ENCODE peak calls at places on chromosome 16, in six cellular contexts. One of them, this sample, is unnamed.

GRCh38 chr16:35752773-35753558 is 2293.6 kb downstream of the TP53TG3F start:
- DNase-seq in neural crest cell: no peak
- DNase-seq in bronchial epithelial cell: no peak
- DNase-seq in lower lobe of right lung: peak; percentile 30
- DNase-seq in brain microvascular endothelial cell: no peak
- DNase-seq in right atrium auricular region: peak; percentile 47
- DNase-seq in this sample: no peak

GRCh38 chr16:56700195-56700594 is 17.9 kb downstream of the MT1X start:
- DNase-seq in neural crest cell: no peak
- DNase-seq in bronchial epithelial cell: no peak
- DNase-seq in lower lobe of right lung: no peak
- DNase-seq in brain microvascular endothelial cell: no peak
- DNase-seq in right atrium auricular region: no peak
- DNase-seq in this sample: no peak

GRCh38 chr16:73019456-73020362 is 28.2 kb downstream of the ZFHX3 start:
- DNase-seq in neural crest cell: no peak
- DNase-seq in bronchial epithelial cell: peak; percentile 67
- DNase-seq in lower lobe of right lung: no peak
- DNase-seq in brain microvascular endothelial cell: peak; percentile 97
- DNase-seq in right atrium auricular region: peak; percentile 73
- DNase-seq in this sample: peak; percentile 34

GRCh38 chr16:88938119-88938932 is 38.7 kb downstream of the CBFA2T3 start:
- DNase-seq in neural crest cell: no peak
- DNase-seq in bronchial epithelial cell: no peak
- DNase-seq in lower lobe of right lung: no peak
- DNase-seq in brain microvascular endothelial cell: no peak
- DNase-seq in right atrium auricular region: no peak
- DNase-seq in this sample: no peak

GRCh38 chr16:89863741-89864391 is 9.5 kb upstream of the TCF25 start:
- DNase-seq in neural crest cell: no peak
- DNase-seq in bronchial epithelial cell: peak; percentile 49
- DNase-seq in lower lobe of right lung: peak; percentile 64
- DNase-seq in brain microvascular endothelial cell: peak; percentile 49
- DNase-seq in right atrium auricular region: no peak
- DNase-seq in this sample: no peak

GRCh38 chr16:67389911-67390815 is 3.1 kb downstream of the TPPP3 start:
- DNase-seq in neural crest cell: no peak
- DNase-seq in bronchial epithelial cell: no peak
- DNase-seq in lower lobe of right lung: peak; percentile 73
- DNase-seq in brain microvascular endothelial cell: no peak
- DNase-seq in right atrium auricular region: no peak
- DNase-seq in this sample: no peak

GRCh38 chr16:2842340-2843000 is 12.4 kb downstream of the ZG16B start:
- DNase-seq in neural crest cell: peak; percentile 32
- DNase-seq in bronchial epithelial cell: no peak
- DNase-seq in lower lobe of right lung: peak; percentile 67
- DNase-seq in brain microvascular endothelial cell: no peak
- DNase-seq in right atrium auricular region: no peak
- DNase-seq in this sample: no peak

GRCh38 chr16:2235695-2236361 is 416 bp upstream of the DNASE1L2 start:
- DNase-seq in neural crest cell: no peak
- DNase-seq in bronchial epithelial cell: no peak
- DNase-seq in lower lobe of right lung: no peak
- DNase-seq in brain microvascular endothelial cell: no peak
- DNase-seq in right atrium auricular region: no peak
- DNase-seq in this sample: no peak

GRCh38 chr16:2482181-2483107 is 7.5 kb downstream of the TBC1D24 start:
- DNase-seq in neural crest cell: no peak
- DNase-seq in bronchial epithelial cell: no peak
- DNase-seq in lower lobe of right lung: peak; percentile 47
- DNase-seq in brain microvascular endothelial cell: no peak
- DNase-seq in right atrium auricular region: peak; percentile 69
- DNase-seq in this sample: peak; percentile 83

GRCh38 chr16:55271945-55272513 is 52.0 kb upstream of the IRX6 start:
- DNase-seq in neural crest cell: no peak
- DNase-seq in bronchial epithelial cell: no peak
- DNase-seq in lower lobe of right lung: no peak
- DNase-seq in brain microvascular endothelial cell: no peak
- DNase-seq in right atrium auricular region: no peak
- DNase-seq in this sample: no peak

GRCh38 chr16:1310832-1311200 is 1.4 kb downstream of the UBE2I start:
- DNase-seq in neural crest cell: no peak
- DNase-seq in bronchial epithelial cell: no peak
- DNase-seq in lower lobe of right lung: no peak
- DNase-seq in brain microvascular endothelial cell: no peak
- DNase-seq in right atrium auricular region: no peak
- DNase-seq in this sample: peak; percentile 15

GRCh38 chr16:86490859-86491642 is 19.3 kb upstream of the FOXF1 start:
- DNase-seq in neural crest cell: no peak
- DNase-seq in bronchial epithelial cell: no peak
- DNase-seq in lower lobe of right lung: no peak
- DNase-seq in brain microvascular endothelial cell: no peak
- DNase-seq in right atrium auricular region: no peak
- DNase-seq in this sample: peak; percentile 8
- TF ChIP-seq CTCF in neural crest cell: no peak
- TF ChIP-seq CTCF in bronchial epithelial cell: no peak
- TF ChIP-seq CTCF in lower lobe of right lung: no peak
- TF ChIP-seq CTCF in brain microvascular endothelial cell: no peak
- TF ChIP-seq CTCF in right atrium auricular region: no peak
- TF ChIP-seq CTCF in this sample: no peak

GRCh38 chr16:85557083-85557975 is 55.8 kb upstream of the GSE1 start:
- DNase-seq in neural crest cell: no peak
- DNase-seq in bronchial epithelial cell: peak; percentile 27
- DNase-seq in lower lobe of right lung: no peak
- DNase-seq in brain microvascular endothelial cell: no peak
- DNase-seq in right atrium auricular region: no peak
- DNase-seq in this sample: no peak
- TF ChIP-seq CTCF in neural crest cell: peak; percentile 42
- TF ChIP-seq CTCF in bronchial epithelial cell: no peak
- TF ChIP-seq CTCF in lower lobe of right lung: no peak
- TF ChIP-seq CTCF in brain microvascular endothelial cell: peak; percentile 3
- TF ChIP-seq CTCF in right atrium auricular region: no peak
- TF ChIP-seq CTCF in this sample: peak; percentile 57

GRCh38 chr16:9238346-9238745 is 146.9 kb downstream of the HAPSTR1 start:
- DNase-seq in neural crest cell: no peak
- DNase-seq in bronchial epithelial cell: no peak
- DNase-seq in lower lobe of right lung: no peak
- DNase-seq in brain microvascular endothelial cell: no peak
- DNase-seq in right atrium auricular region: no peak
- DNase-seq in this sample: no peak
- TF ChIP-seq CTCF in neural crest cell: no peak
- TF ChIP-seq CTCF in bronchial epithelial cell: no peak
- TF ChIP-seq CTCF in lower lobe of right lung: no peak
- TF ChIP-seq CTCF in brain microvascular endothelial cell: no peak
- TF ChIP-seq CTCF in right atrium auricular region: no peak
- TF ChIP-seq CTCF in this sample: no peak

GRCh38 chr16:80948886-80949502 is 57.7 kb downstream of the CMC2 start:
- DNase-seq in neural crest cell: peak; percentile 47
- DNase-seq in bronchial epithelial cell: no peak
- DNase-seq in lower lobe of right lung: peak; percentile 61
- DNase-seq in brain microvascular endothelial cell: no peak
- DNase-seq in right atrium auricular region: no peak
- DNase-seq in this sample: peak; percentile 29
- TF ChIP-seq CTCF in neural crest cell: peak; percentile 60
- TF ChIP-seq CTCF in bronchial epithelial cell: peak; percentile 46
- TF ChIP-seq CTCF in lower lobe of right lung: peak; percentile 56
- TF ChIP-seq CTCF in brain microvascular endothelial cell: peak; percentile 81
- TF ChIP-seq CTCF in right atrium auricular region: no peak
- TF ChIP-seq CTCF in this sample: peak; percentile 88

DNA sequence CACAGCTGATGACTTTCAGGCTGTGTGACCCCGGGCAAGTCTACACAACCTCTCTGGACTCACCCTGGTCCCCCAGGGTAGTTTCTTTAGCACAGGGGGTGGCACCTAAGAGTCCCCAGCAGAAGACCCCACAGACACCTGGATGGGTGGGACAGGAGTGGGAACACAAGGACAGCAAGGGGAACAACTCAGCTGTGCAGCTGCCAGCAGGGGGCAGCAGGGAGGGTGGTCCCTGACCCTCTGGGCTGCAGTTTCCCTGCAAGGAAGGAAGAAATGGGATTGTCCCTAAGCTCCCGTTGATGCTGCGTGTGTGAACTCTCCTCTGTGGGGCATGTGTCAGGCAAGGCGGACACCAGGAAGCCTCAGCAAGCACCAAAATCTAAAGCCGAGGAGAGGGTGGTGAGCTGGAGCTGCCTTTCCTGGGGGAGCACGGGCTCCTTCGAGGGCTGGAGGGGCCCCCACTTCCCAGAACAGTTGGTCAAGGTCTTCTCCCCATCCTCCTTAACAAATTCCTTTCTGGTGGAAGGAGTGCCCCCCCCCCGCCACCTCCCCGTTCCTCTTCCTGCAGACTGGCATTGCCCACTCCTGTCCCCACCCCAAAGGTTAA is 24.1 kb upstream of the CDH5 start:
- DNase-seq in neural crest cell: peak; percentile 74
- DNase-seq in bronchial epithelial cell: no peak
- DNase-seq in lower lobe of right lung: no peak
- DNase-seq in brain microvascular endothelial cell: no peak
- DNase-seq in right atrium auricular region: no peak
- DNase-seq in this sample: no peak
- TF ChIP-seq CTCF in neural crest cell: peak; percentile 71
- TF ChIP-seq CTCF in bronchial epithelial cell: peak; percentile 83
- TF ChIP-seq CTCF in lower lobe of right lung: peak; percentile 66
- TF ChIP-seq CTCF in brain microvascular endothelial cell: peak; percentile 89
- TF ChIP-seq CTCF in right atrium auricular region: peak; percentile 17
- TF ChIP-seq CTCF in this sample: peak; percentile 87

GRCh38 chr16:12891836-12892235 is 9.6 kb upstream of the SHISA9 start:
- DNase-seq in neural crest cell: no peak
- DNase-seq in bronchial epithelial cell: no peak
- DNase-seq in lower lobe of right lung: no peak
- DNase-seq in brain microvascular endothelial cell: no peak
- DNase-seq in right atrium auricular region: no peak
- DNase-seq in this sample: no peak

GRCh38 chr16:12896562-12896961 is 4.8 kb upstream of the SHISA9 start:
- DNase-seq in neural crest cell: peak; percentile 25
- DNase-seq in bronchial epithelial cell: peak; percentile 10
- DNase-seq in lower lobe of right lung: no peak
- DNase-seq in brain microvascular endothelial cell: no peak
- DNase-seq in right atrium auricular region: no peak
- DNase-seq in this sample: peak; percentile 50

GRCh38 chr16:12898556-12898955 is 2.8 kb upstream of the SHISA9 start:
- DNase-seq in neural crest cell: no peak
- DNase-seq in bronchial epithelial cell: no peak
- DNase-seq in lower lobe of right lung: no peak
- DNase-seq in brain microvascular endothelial cell: no peak
- DNase-seq in right atrium auricular region: no peak
- DNase-seq in this sample: no peak

GRCh38 chr16:12893050-12893750 is 8.2 kb upstream of the SHISA9 start:
- DNase-seq in neural crest cell: no peak
- DNase-seq in bronchial epithelial cell: no peak
- DNase-seq in lower lobe of right lung: no peak
- DNase-seq in brain microvascular endothelial cell: no peak
- DNase-seq in right atrium auricular region: no peak
- DNase-seq in this sample: no peak
- TF ChIP-seq CTCF in neural crest cell: no peak
- TF ChIP-seq CTCF in bronchial epithelial cell: no peak
- TF ChIP-seq CTCF in lower lobe of right lung: no peak
- TF ChIP-seq CTCF in brain microvascular endothelial cell: no peak
- TF ChIP-seq CTCF in right atrium auricular region: no peak
- TF ChIP-seq CTCF in this sample: no peak

DNA sequence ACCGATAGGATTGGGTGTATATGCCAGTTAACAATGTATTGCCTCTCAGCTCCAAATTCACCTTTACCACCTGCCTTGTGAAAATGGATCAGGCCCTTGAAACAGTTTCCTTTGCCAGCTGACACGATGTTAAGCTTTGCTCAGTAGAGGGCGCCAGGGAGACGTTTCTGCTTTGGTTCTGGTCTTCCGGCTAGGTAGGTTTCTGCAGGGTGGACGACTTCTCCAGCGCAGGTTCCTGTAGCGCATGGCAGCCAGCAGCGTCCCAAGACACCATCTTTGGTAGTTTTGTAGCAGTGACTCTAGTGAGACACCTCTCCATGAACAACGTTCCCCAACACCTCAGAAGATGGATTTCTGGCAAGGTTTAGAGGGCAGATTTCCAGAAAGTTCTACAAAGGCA is 24.0 kb downstream of the SYCE1L start:
- DNase-seq in neural crest cell: peak; percentile 19
- DNase-seq in bronchial epithelial cell: no peak
- DNase-seq in lower lobe of right lung: no peak
- DNase-seq in brain microvascular endothelial cell: no peak
- DNase-seq in right atrium auricular region: peak; percentile 53
- DNase-seq in this sample: no peak
- TF ChIP-seq CTCF in neural crest cell: peak; percentile 50
- TF ChIP-seq CTCF in bronchial epithelial cell: peak; percentile 28
- TF ChIP-seq CTCF in lower lobe of right lung: no peak
- TF ChIP-seq CTCF in brain microvascular endothelial cell: peak; percentile 57
- TF ChIP-seq CTCF in right atrium auricular region: no peak
- TF ChIP-seq CTCF in this sample: peak; percentile 51